ENCODE peak calls at places on chromosomes 4 and X, in nine cellular contexts. One of them, this sample, is unnamed.
A peak's percentile ranks its signal among the peaks of the same experiment; 100 is the strongest.

GRCh38 chr4:123093247-123093646 is 170.8 kb upstream of the NUDT6 start:
- DNase-seq in EL: no peak
- DNase-seq in tibial nerve: no peak
- DNase-seq in stimulated activated CD4-positive, alpha-beta T cell treated with anti-CD3 and anti-CD28 coated beads, Interleukin-2, amount 100 ng/mL, for 48 hours: no peak
- DNase-seq in HCT116: no peak
- DNase-seq in stimulated activated effector memory CD8-positive, alpha-beta T cell treated with anti-CD3 and anti-CD28 coated beads, Interleukin-12 subunit alpha, Interleukin-12 subunit beta, amount 100 ng/mL, for 72 hours: no peak
- DNase-seq in GM12892: no peak
- DNase-seq in T-cell: no peak
- DNase-seq in osteocyte: no peak
- DNase-seq in this sample: no peak

GRCh38 chrX:155070038-155070437 is 898 bp downstream of the CMC4 start:
- DNase-seq in tibial nerve: no peak
- DNase-seq in HCT116: no peak
- DNase-seq in osteocyte: no peak
- DNase-seq in stimulated activated CD4-positive, alpha-beta T cell treated with anti-CD3 and anti-CD28 coated beads, Interleukin-2, amount 100 ng/mL, for 48 hours: no peak
- DNase-seq in GM12892: no peak
- DNase-seq in stimulated activated effector memory CD8-positive, alpha-beta T cell treated with anti-CD3 and anti-CD28 coated beads, Interleukin-12 subunit alpha, Interleukin-12 subunit beta, amount 100 ng/mL, for 72 hours: no peak
- DNase-seq in EL: no peak
- DNase-seq in T-cell: no peak
- DNase-seq in this sample: no peak

GRCh38 chr4:1092026-1092982 is 21.1 kb downstream of the RNF212 start:
- DNase-seq in stimulated activated effector memory CD8-positive, alpha-beta T cell treated with anti-CD3 and anti-CD28 coated beads, Interleukin-12 subunit alpha, Interleukin-12 subunit beta, amount 100 ng/mL, for 72 hours: no peak
- DNase-seq in EL: no peak
- DNase-seq in GM12892: no peak
- DNase-seq in osteocyte: no peak
- DNase-seq in stimulated activated CD4-positive, alpha-beta T cell treated with anti-CD3 and anti-CD28 coated beads, Interleukin-2, amount 100 ng/mL, for 48 hours: no peak
- DNase-seq in tibial nerve: no peak
- DNase-seq in T-cell: no peak
- DNase-seq in HCT116: no peak
- DNase-seq in this sample: no peak

GRCh38 chr4:138894688-138895087 is 120.9 kb upstream of the NOCT start:
- DNase-seq in EL: no peak
- DNase-seq in T-cell: no peak
- DNase-seq in tibial nerve: no peak
- DNase-seq in stimulated activated CD4-positive, alpha-beta T cell treated with anti-CD3 and anti-CD28 coated beads, Interleukin-2, amount 100 ng/mL, for 48 hours: no peak
- DNase-seq in GM12892: no peak
- DNase-seq in HCT116: no peak
- DNase-seq in osteocyte: no peak
- DNase-seq in stimulated activated effector memory CD8-positive, alpha-beta T cell treated with anti-CD3 and anti-CD28 coated beads, Interleukin-12 subunit alpha, Interleukin-12 subunit beta, amount 100 ng/mL, for 72 hours: no peak
- DNase-seq in this sample: no peak

GRCh38 chr4:147639388-147639787 is 22.2 kb downstream of the TMEM184C start:
- DNase-seq in stimulated activated CD4-positive, alpha-beta T cell treated with anti-CD3 and anti-CD28 coated beads, Interleukin-2, amount 100 ng/mL, for 48 hours: no peak
- DNase-seq in tibial nerve: no peak
- DNase-seq in HCT116: no peak
- DNase-seq in GM12892: no peak
- DNase-seq in stimulated activated effector memory CD8-positive, alpha-beta T cell treated with anti-CD3 and anti-CD28 coated beads, Interleukin-12 subunit alpha, Interleukin-12 subunit beta, amount 100 ng/mL, for 72 hours: no peak
- DNase-seq in EL: no peak
- DNase-seq in osteocyte: no peak
- DNase-seq in T-cell: no peak
- DNase-seq in this sample: no peak

GRCh38 chr4:184939978-184940377 is 78.3 kb upstream of the HELT start:
- DNase-seq in T-cell: no peak
- DNase-seq in HCT116: no peak
- DNase-seq in stimulated activated effector memory CD8-positive, alpha-beta T cell treated with anti-CD3 and anti-CD28 coated beads, Interleukin-12 subunit alpha, Interleukin-12 subunit beta, amount 100 ng/mL, for 72 hours: no peak
- DNase-seq in osteocyte: no peak
- DNase-seq in stimulated activated CD4-positive, alpha-beta T cell treated with anti-CD3 and anti-CD28 coated beads, Interleukin-2, amount 100 ng/mL, for 48 hours: no peak
- DNase-seq in GM12892: no peak
- DNase-seq in EL: no peak
- DNase-seq in tibial nerve: no peak
- DNase-seq in this sample: no peak

GRCh38 chr4:119638359-119638758 is 9.8 kb upstream of the PDE5A start:
- DNase-seq in stimulated activated effector memory CD8-positive, alpha-beta T cell treated with anti-CD3 and anti-CD28 coated beads, Interleukin-12 subunit alpha, Interleukin-12 subunit beta, amount 100 ng/mL, for 72 hours: no peak
- DNase-seq in osteocyte: no peak
- DNase-seq in HCT116: no peak
- DNase-seq in stimulated activated CD4-positive, alpha-beta T cell treated with anti-CD3 and anti-CD28 coated beads, Interleukin-2, amount 100 ng/mL, for 48 hours: no peak
- DNase-seq in T-cell: no peak
- DNase-seq in EL: no peak
- DNase-seq in GM12892: no peak
- DNase-seq in tibial nerve: no peak
- DNase-seq in this sample: no peak

GRCh38 chr4:183136880-183137279 is 37.8 kb downstream of the WWC2 start:
- DNase-seq in EL: peak; percentile 47
- DNase-seq in osteocyte: no peak
- DNase-seq in stimulated activated CD4-positive, alpha-beta T cell treated with anti-CD3 and anti-CD28 coated beads, Interleukin-2, amount 100 ng/mL, for 48 hours: no peak
- DNase-seq in T-cell: no peak
- DNase-seq in stimulated activated effector memory CD8-positive, alpha-beta T cell treated with anti-CD3 and anti-CD28 coated beads, Interleukin-12 subunit alpha, Interleukin-12 subunit beta, amount 100 ng/mL, for 72 hours: no peak
- DNase-seq in tibial nerve: no peak
- DNase-seq in HCT116: no peak
- DNase-seq in GM12892: no peak
- DNase-seq in this sample: no peak

GRCh38 chr4:43716721-43717395 is 731.8 kb downstream of the KCTD8 start:
- DNase-seq in tibial nerve: no peak
- DNase-seq in T-cell: no peak
- DNase-seq in stimulated activated CD4-positive, alpha-beta T cell treated with anti-CD3 and anti-CD28 coated beads, Interleukin-2, amount 100 ng/mL, for 48 hours: no peak
- DNase-seq in EL: no peak
- DNase-seq in osteocyte: no peak
- DNase-seq in HCT116: no peak
- DNase-seq in stimulated activated effector memory CD8-positive, alpha-beta T cell treated with anti-CD3 and anti-CD28 coated beads, Interleukin-12 subunit alpha, Interleukin-12 subunit beta, amount 100 ng/mL, for 72 hours: no peak
- DNase-seq in GM12892: no peak
- DNase-seq in this sample: no peak

GRCh38 chrX:30906726-30907125 is 17.7 kb upstream of the TAB3 start:
- DNase-seq in osteocyte: no peak
- DNase-seq in stimulated activated effector memory CD8-positive, alpha-beta T cell treated with anti-CD3 and anti-CD28 coated beads, Interleukin-12 subunit alpha, Interleukin-12 subunit beta, amount 100 ng/mL, for 72 hours: no peak
- DNase-seq in HCT116: peak; percentile 12
- DNase-seq in T-cell: no peak
- DNase-seq in EL: peak; percentile 72
- DNase-seq in stimulated activated CD4-positive, alpha-beta T cell treated with anti-CD3 and anti-CD28 coated beads, Interleukin-2, amount 100 ng/mL, for 48 hours: no peak
- DNase-seq in GM12892: no peak
- DNase-seq in tibial nerve: no peak
- DNase-seq in this sample: no peak

GRCh38 chrX:42944381-42944998 is 166.5 kb upstream of the PPP1R2C start:
- DNase-seq in tibial nerve: no peak
- DNase-seq in stimulated activated effector memory CD8-positive, alpha-beta T cell treated with anti-CD3 and anti-CD28 coated beads, Interleukin-12 subunit alpha, Interleukin-12 subunit beta, amount 100 ng/mL, for 72 hours: no peak
- DNase-seq in EL: no peak
- DNase-seq in HCT116: no peak
- DNase-seq in stimulated activated CD4-positive, alpha-beta T cell treated with anti-CD3 and anti-CD28 coated beads, Interleukin-2, amount 100 ng/mL, for 48 hours: no peak
- DNase-seq in osteocyte: no peak
- DNase-seq in GM12892: no peak
- DNase-seq in T-cell: no peak
- DNase-seq in this sample: no peak

GRCh38 chr4:8919651-8920288 is 48.1 kb upstream of the HMX1 start:
- DNase-seq in EL: no peak
- DNase-seq in T-cell: no peak
- DNase-seq in osteocyte: peak; percentile 78
- DNase-seq in GM12892: no peak
- DNase-seq in tibial nerve: no peak
- DNase-seq in stimulated activated CD4-positive, alpha-beta T cell treated with anti-CD3 and anti-CD28 coated beads, Interleukin-2, amount 100 ng/mL, for 48 hours: no peak
- DNase-seq in HCT116: no peak
- DNase-seq in stimulated activated effector memory CD8-positive, alpha-beta T cell treated with anti-CD3 and anti-CD28 coated beads, Interleukin-12 subunit alpha, Interleukin-12 subunit beta, amount 100 ng/mL, for 72 hours: no peak
- DNase-seq in this sample: no peak

GRCh38 chr4:5133201-5133600 is 81.9 kb downstream of the STK32B start:
- DNase-seq in HCT116: no peak
- DNase-seq in stimulated activated effector memory CD8-positive, alpha-beta T cell treated with anti-CD3 and anti-CD28 coated beads, Interleukin-12 subunit alpha, Interleukin-12 subunit beta, amount 100 ng/mL, for 72 hours: no peak
- DNase-seq in EL: peak; percentile 8
- DNase-seq in stimulated activated CD4-positive, alpha-beta T cell treated with anti-CD3 and anti-CD28 coated beads, Interleukin-2, amount 100 ng/mL, for 48 hours: no peak
- DNase-seq in GM12892: no peak
- DNase-seq in tibial nerve: no peak
- DNase-seq in osteocyte: peak; percentile 30
- DNase-seq in T-cell: no peak
- DNase-seq in this sample: no peak

GRCh38 chrX:152642931-152643525 is 5.3 kb downstream of the GABRQ start:
- DNase-seq in osteocyte: peak; percentile 69
- DNase-seq in T-cell: no peak
- DNase-seq in GM12892: no peak
- DNase-seq in stimulated activated effector memory CD8-positive, alpha-beta T cell treated with anti-CD3 and anti-CD28 coated beads, Interleukin-12 subunit alpha, Interleukin-12 subunit beta, amount 100 ng/mL, for 72 hours: no peak
- DNase-seq in tibial nerve: no peak
- DNase-seq in stimulated activated CD4-positive, alpha-beta T cell treated with anti-CD3 and anti-CD28 coated beads, Interleukin-2, amount 100 ng/mL, for 48 hours: no peak
- DNase-seq in EL: no peak
- DNase-seq in HCT116: no peak
- DNase-seq in this sample: no peak